ENCODE peak calls at places on chromosomes 5 and 9, in six cellular contexts. I, X, F, Y, G and B are unnamed samples.

GRCh38 chr5:91219141-91219802 is 163.8 kb downstream of the ARRDC3 start:
- DNase-seq in Y (peak; percentile 13), I (no peak), G (no peak), F (peak; percentile 95), X (no peak), B (no peak)

GRCh38 chr5:169013846-169014245 is 287.1 kb downstream of the SLIT3 start:
- DNase-seq in Y (no peak), I (no peak), G (no peak), F (no peak), X (no peak), B (no peak)

GRCh38 chr5:149747141-149747832 is 17.2 kb downstream of the PPARGC1B start:
- DNase-seq in X (no peak), G (peak; percentile 92), Y (no peak), I (no peak), F (no peak), B (no peak)

GRCh38 chr5:5492087-5492933 is 69.8 kb downstream of the ICE1 start:
- DNase-seq in F (peak; percentile 80), Y (no peak), G (no peak), I (peak; percentile 29), X (no peak), B (no peak)

GRCh38 chr5:10599828-10600227 is 36.0 kb downstream of the ANKRD33B start:
- DNase-seq in Y (no peak), F (peak; percentile 75), G (no peak), X (no peak), I (no peak), B (no peak)

GRCh38 chr5:65760504-65761275 is 38.7 kb downstream of the NLN start:
- DNase-seq in X (no peak), Y (no peak), F (peak; percentile 88), G (peak; percentile 56), I (no peak), B (no peak)

GRCh38 chr9:131854906-131855504 is 115.1 kb upstream of the RAPGEF1 start:
- DNase-seq in X (no peak), Y (no peak), F (peak; percentile 60), I (no peak), G (no peak), B (no peak)

GRCh38 chr9:127858041-127858512 is 3.6 kb upstream of the ENG start:
- DNase-seq in X (peak; percentile 81), Y (no peak), F (no peak), G (no peak), I (no peak), B (no peak)

GRCh38 chr9:118963674-118964073 is 405.6 kb downstream of the BRINP1 start:
- DNase-seq in F (no peak), X (no peak), Y (no peak), I (no peak), G (no peak), B (no peak)

GRCh38 chr9:109101810-109102209 is 17.9 kb downstream of the TMEM245 start:
- DNase-seq in Y (no peak), G (no peak), I (no peak), F (peak; percentile 74), X (no peak), B (no peak)

GRCh38 chr5:1524799-1525623 is 1.3 kb upstream of the LPCAT1 start:
- DNase-seq in G (peak; percentile 44), I (no peak), F (no peak), X (peak; percentile 40), Y (no peak), B (no peak)

GRCh38 chr5:21802100-21802499 is 1051.0 kb downstream of the CDH12 start:
- DNase-seq in X (no peak), G (no peak), F (no peak), I (no peak), Y (no peak), B (no peak)

GRCh38 chr5:140075371-140075770 is 32.3 kb upstream of the NRG2 start:
- DNase-seq in X (no peak), G (no peak), I (no peak), Y (no peak), F (peak; percentile 39), B (no peak)

GRCh38 chr5:158212915-158213314 is 354.0 kb upstream of the CLINT1 start:
- DNase-seq in G (no peak), I (no peak), Y (no peak), X (no peak), F (peak; percentile 25), B (no peak)

GRCh38 chr9:134299883-134300282 is 26.4 kb upstream of the RXRA start:
- DNase-seq in X (peak; percentile 29), F (no peak), Y (no peak), I (no peak), G (peak; percentile 40), B (no peak)

GRCh38 chr9:106758911-106759310 is 104.1 kb upstream of the ZNF462 start:
- DNase-seq in G (no peak), Y (no peak), I (no peak), X (no peak), F (peak; percentile 23), B (no peak)

GRCh38 chr9:87533291-87533690 is 35.6 kb downstream of the DAPK1 start:
- DNase-seq in X (no peak), G (no peak), F (no peak), Y (no peak), I (no peak), B (no peak)

GRCh38 chr5:141488591-141489478 is at the start of gene PCDHGC5:
- DNase-seq in G (no peak), X (no peak), I (no peak), Y (no peak), F (peak; percentile 53), B (no peak)

GRCh38 chr9:131379056-131379455 is 14.8 kb upstream of the PRRC2B start:
- DNase-seq in G (no peak), F (no peak), I (no peak), X (no peak), Y (no peak), B (no peak)

GRCh38 chr5:96006291-96006690 is 44.6 kb upstream of the ELL2 start:
- DNase-seq in F (no peak), Y (no peak), X (no peak), G (no peak), I (no peak), B (no peak)

GRCh38 chr5:122111513-122111912 is 17.8 kb upstream of the ZNF474 start:
- DNase-seq in I (no peak), X (no peak), G (no peak), Y (no peak), F (no peak), B (no peak)

GRCh38 chr9:8858250-8859161 is 1058.9 kb upstream of the DMAC1 start:
- DNase-seq in X (peak; percentile 62), F (no peak), Y (no peak), I (no peak), G (no peak), B (no peak)

GRCh38 chr9:132499251-132499650 is 83.2 kb upstream of the BARHL1 start:
- DNase-seq in I (no peak), F (no peak), G (no peak), X (no peak), Y (no peak), B (no peak)

GRCh38 chr5:107359033-107359915 is 311.5 kb downstream of the EFNA5 start:
- DNase-seq in G (no peak), X (no peak), Y (no peak), I (peak; percentile 18), F (peak; percentile 72), B (no peak)

GRCh38 chr9:36845844-36846243 is 188.2 kb downstream of the PAX5 start:
- DNase-seq in I (no peak), Y (no peak), X (no peak), F (no peak), G (no peak), B (no peak)

GRCh38 chr9:113738506-113738897 is 137.6 kb upstream of the ZNF618 start:
- DNase-seq in Y (no peak), F (no peak), I (peak; percentile 4), X (no peak), G (no peak), B (no peak)

GRCh38 chr5:78162253-78162862 is 132.1 kb downstream of the AP3B1 start:
- DNase-seq in F (peak; percentile 71), G (no peak), Y (no peak), X (no peak), I (no peak), B (peak; percentile 2)